ENCODE peak calls at places on chromosomes 5 and 9, in ten cellular contexts. G is neural crest cell; Q is neural progenitor cell; O is MCF 10A; N is A549; Y is CD4-positive, alpha-beta T cell; H is CD8-positive, alpha-beta T cell; S is GM12865; L is Calu3; M is breast epithelium. A is an unnamed sample.

GRCh38 chr5:134113908-134114875 is at the start of gene TCF7:
- DNase-seq in G (peak), S (peak), L (peak), N (peak), M (peak), Q (peak), Y (peak), O (peak), H (peak), A (peak)

GRCh38 chr9:129178983-129179382 is 922 bp upstream of the IER5L start:
- DNase-seq in N (no peak), Y (no peak), Q (peak), H (no peak), M (no peak), G (no peak), L (peak), S (no peak), O (no peak), A (no peak)

GRCh38 chr5:177040814-177041410 is 18.4 kb downstream of the ZNF346 start:
- DNase-seq in L (no peak), G (no peak), Y (no peak), M (peak), H (no peak), N (no peak), O (peak), Q (no peak), S (no peak), A (no peak)

GRCh38 chr5:53645581-53645980 is 85.1 kb downstream of the NDUFS4 start:
- DNase-seq in S (no peak), H (no peak), Y (no peak), N (no peak), M (no peak), O (no peak), G (no peak), L (no peak), Q (no peak), A (no peak)

GRCh38 chr5:116614603-116614920 is 39.9 kb upstream of the SEMA6A start:
- DNase-seq in Q (no peak), N (no peak), S (no peak), L (peak), M (no peak), O (no peak), Y (no peak), G (no peak), H (no peak), A (no peak)

GRCh38 chr9:68726489-68726888 is 21.4 kb downstream of the PIP5K1B start:
- DNase-seq in Q (no peak), S (no peak), H (no peak), O (no peak), L (no peak), Y (no peak), N (no peak), G (no peak), M (no peak), A (no peak)

GRCh38 chr5:66987949-66988838 is 208.4 kb downstream of the CD180 start:
- DNase-seq in O (peak), G (no peak), S (peak), N (peak), M (no peak), Y (no peak), L (no peak), Q (peak), H (no peak), A (peak)

GRCh38 chr9:98087420-98088354 is 31.2 kb downstream of the NANS start:
- DNase-seq in N (no peak), Q (peak), Y (no peak), L (no peak), S (no peak), O (no peak), M (no peak), H (no peak), G (peak), A (no peak)

GRCh38 chr5:16492398-16493175 is 27.0 kb upstream of the ZNF622 start:
- DNase-seq in M (peak), N (peak), L (peak), Q (peak), O (peak), G (no peak), Y (no peak), S (no peak), H (no peak), A (no peak)

GRCh38 chr9:72199253-72199652 is 50.0 kb downstream of the GDA start:
- DNase-seq in G (no peak), Y (no peak), N (no peak), O (no peak), L (no peak), H (no peak), Q (no peak), M (no peak), S (no peak), A (no peak)

GRCh38 chr5:143650296-143650695 is 161.7 kb upstream of the HMHB1 start:
- DNase-seq in G (no peak), H (no peak), M (no peak), Y (no peak), N (no peak), L (no peak), Q (no peak), S (peak), O (no peak), A (no peak)

GRCh38 chr5:173456751-173457171 is 128.5 kb upstream of the STC2 start:
- DNase-seq in O (peak), L (no peak), S (peak), H (no peak), M (no peak), G (no peak), Y (no peak), Q (no peak), N (no peak), A (no peak)

GRCh38 chr5:39714036-39714698 is 289.4 kb upstream of the DAB2 start:
- DNase-seq in Y (peak), S (peak), O (peak), H (peak), Q (peak), M (no peak), L (peak), G (peak), N (peak), A (peak)

GRCh38 chr9:32665101-32665500 is 29.6 kb upstream of the TAF1L start:
- DNase-seq in N (peak), G (no peak), H (no peak), Q (no peak), Y (no peak), S (no peak), M (no peak), O (peak), L (no peak), A (no peak)

GRCh38 chr5:178524093-178524882 is 65.9 kb downstream of the COL23A1 start:
- DNase-seq in Y (no peak), Q (no peak), O (no peak), N (no peak), H (no peak), S (no peak), L (no peak), G (no peak), M (no peak), A (no peak)

GRCh38 chr9:89022902-89023301 is 31.6 kb downstream of the S1PR3 start:
- DNase-seq in Q (no peak), N (no peak), O (no peak), H (no peak), Y (no peak), S (no peak), G (no peak), M (no peak), L (no peak), A (no peak)

GRCh38 chr5:4005335-4005734 is 409.7 kb downstream of the IRX1 start:
- DNase-seq in O (no peak), M (no peak), G (no peak), H (no peak), L (no peak), Y (no peak), S (no peak), N (no peak), Q (no peak), A (no peak)

GRCh38 chr9:76218868-76219462 is 175.3 kb downstream of the RFK start:
- DNase-seq in Y (no peak), H (no peak), G (no peak), N (no peak), M (no peak), S (no peak), Q (peak), O (no peak), L (no peak), A (no peak)

GRCh38 chr5:160516696-160517530 is 95.3 kb downstream of the PTTG1 start:
- DNase-seq in M (no peak), O (no peak), N (no peak), Y (no peak), S (no peak), L (no peak), G (no peak), Q (peak), H (no peak), A (no peak)

GRCh38 chr5:77995793-77996409 is 219.8 kb upstream of the TBCA start:
- DNase-seq in N (no peak), Y (no peak), L (no peak), M (no peak), S (no peak), Q (no peak), H (no peak), O (no peak), G (no peak), A (no peak)

GRCh38 chr5:75909223-75909622 is 174.0 kb upstream of the SV2C start:
- DNase-seq in Y (no peak), G (no peak), N (no peak), H (no peak), L (no peak), O (no peak), M (no peak), S (no peak), Q (no peak), A (no peak)

GRCh38 chr9:76912631-76913275 is 6.8 kb upstream of the PRUNE2 start:
- DNase-seq in H (no peak), Q (no peak), N (no peak), S (peak), G (no peak), O (peak), L (no peak), M (no peak), Y (no peak), A (no peak)

GRCh38 chr9:131405429-131405828 is 11.5 kb downstream of the PRRC2B start:
- DNase-seq in O (no peak), N (no peak), H (no peak), M (no peak), Y (no peak), Q (peak), L (no peak), G (no peak), S (no peak), A (no peak)

GRCh38 chr5:69512740-69513260 is 20.2 kb downstream of the OCLN start:
- DNase-seq in M (no peak), H (no peak), N (no peak), S (no peak), L (no peak), G (no peak), O (peak), Q (no peak), Y (no peak), A (no peak)

GRCh38 chr9:120441446-120442279 is 138.3 kb downstream of the CDK5RAP2 start:
- DNase-seq in N (no peak), H (no peak), L (no peak), O (no peak), Q (no peak), M (no peak), G (no peak), S (no peak), Y (no peak), A (no peak)

GRCh38 chr9:120443489-120443888 is 136.5 kb downstream of the CDK5RAP2 start:
- DNase-seq in M (no peak), H (no peak), O (no peak), S (no peak), L (no peak), N (no peak), Q (no peak), G (no peak), Y (no peak), A (no peak)

GRCh38 chr9:120440791-120441190 is 139.2 kb downstream of the CDK5RAP2 start:
- DNase-seq in G (no peak), H (no peak), Q (no peak), M (no peak), N (no peak), L (no peak), Y (no peak), O (no peak), S (no peak), A (no peak)

GRCh38 chr9:120443976-120444375 is 136.0 kb downstream of the CDK5RAP2 start:
- DNase-seq in Q (no peak), G (no peak), N (no peak), O (no peak), S (no peak), H (no peak), M (no peak), L (no peak), Y (no peak), A (no peak)

GRCh38 chr9:120442280-120442597 is 137.7 kb downstream of the CDK5RAP2 start:
- DNase-seq in L (no peak), Y (no peak), N (no peak), M (no peak), Q (no peak), G (no peak), O (no peak), H (no peak), S (no peak), A (no peak)
- TF ChIP-seq CTCF in L (no peak), Y (no peak), N (no peak), M (no peak), Q (no peak), G (no peak), O (no peak), H (no peak), S (no peak), A (no peak)

DNA sequence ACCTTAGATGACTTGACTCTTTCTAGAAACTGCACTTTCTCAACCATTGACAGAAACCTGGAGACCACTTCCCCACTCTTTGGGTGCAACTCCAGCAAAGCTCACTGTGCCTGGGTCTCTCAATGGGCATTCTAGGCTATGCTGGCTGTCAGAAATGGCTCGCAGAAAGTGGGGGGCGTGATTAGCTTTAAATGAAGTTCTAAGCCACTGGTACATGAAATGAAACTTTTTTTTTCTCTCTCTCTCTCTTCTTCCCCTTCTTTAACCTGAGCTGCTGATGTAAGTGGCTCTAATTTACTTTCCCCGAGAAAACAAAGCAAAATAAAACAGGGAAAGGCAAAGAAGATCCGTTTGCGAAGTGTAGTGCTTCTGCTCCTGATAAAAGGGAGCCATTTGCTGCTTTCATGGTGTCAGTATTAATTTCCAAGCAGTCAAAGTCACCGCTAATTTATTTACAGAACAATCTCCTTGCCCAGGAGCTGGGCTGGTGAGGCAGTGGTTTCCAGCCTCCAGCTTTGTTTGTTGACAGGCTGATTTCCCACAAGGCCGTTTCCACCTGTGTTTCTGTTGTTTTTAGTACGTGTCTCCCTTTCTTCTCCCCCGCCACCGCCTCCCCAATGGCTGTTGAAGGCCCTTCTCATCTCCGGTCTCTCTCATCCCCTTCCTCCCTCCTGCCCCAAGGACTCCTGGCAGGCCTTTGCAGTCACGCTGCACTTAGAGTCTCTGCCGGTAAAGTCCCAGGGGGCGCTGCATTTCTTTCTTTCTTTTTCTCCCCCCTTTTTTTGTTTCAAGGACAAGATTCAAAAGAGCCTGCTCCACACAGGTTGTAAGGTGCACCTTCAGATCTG is 422.9 kb downstream of the EBF1 start:
- DNase-seq in N (no peak), M (no peak), H (no peak), O (no peak), L (no peak), G (no peak), S (peak), Q (peak), Y (no peak), A (peak)
- TF ChIP-seq CTCF in N (peak), M (no peak), H (no peak), O (no peak), L (no peak), G (peak), S (peak), Q (peak), Y (no peak), A (no peak)

DNA sequence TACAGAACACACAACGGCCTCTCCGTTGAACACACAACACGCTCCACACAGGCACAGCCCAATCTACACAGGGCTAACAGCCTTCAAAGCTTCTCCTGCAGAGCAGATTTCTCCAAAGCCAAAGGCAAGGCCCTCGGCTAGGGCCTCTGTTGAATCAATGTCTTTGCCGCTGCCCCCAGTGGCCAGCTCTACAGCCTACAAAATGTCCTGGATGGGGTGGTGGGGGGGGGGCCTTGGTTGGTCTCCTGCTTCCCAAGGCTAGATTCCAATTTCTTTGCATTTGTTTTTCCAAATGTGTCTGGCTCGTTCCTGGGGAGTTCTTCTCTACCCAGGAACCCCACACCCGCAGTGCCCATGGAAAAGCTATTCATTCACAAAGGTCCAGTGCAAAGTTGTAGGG is 167.2 kb downstream of the PAX5 start:
- DNase-seq in L (no peak), G (no peak), S (no peak), Y (no peak), H (no peak), M (no peak), N (peak), Q (no peak), O (no peak), A (no peak)
- TF ChIP-seq CTCF in L (no peak), G (no peak), S (no peak), Y (no peak), H (no peak), M (no peak), N (no peak), Q (peak), O (no peak), A (no peak)

GRCh38 chr5:147348046-147348445 is 113.2 kb downstream of the STK32A start:
- DNase-seq in G (no peak), M (no peak), N (no peak), L (no peak), Q (no peak), H (no peak), S (no peak), O (peak), Y (no peak), A (no peak)

GRCh38 chr5:147344861-147345260 is 110.0 kb downstream of the STK32A start:
- DNase-seq in Y (no peak), M (no peak), H (no peak), Q (no peak), N (no peak), G (no peak), O (peak), L (no peak), S (no peak), A (no peak)

GRCh38 chr5:147341382-147341781 is 106.6 kb downstream of the STK32A start:
- DNase-seq in Q (no peak), Y (no peak), S (no peak), G (no peak), N (no peak), M (no peak), O (no peak), L (no peak), H (no peak), A (no peak)

GRCh38 chr5:147349241-147349640 is 114.4 kb downstream of the STK32A start:
- DNase-seq in H (no peak), L (no peak), O (no peak), Q (no peak), Y (no peak), N (no peak), M (no peak), G (no peak), S (no peak), A (no peak)

DNA sequence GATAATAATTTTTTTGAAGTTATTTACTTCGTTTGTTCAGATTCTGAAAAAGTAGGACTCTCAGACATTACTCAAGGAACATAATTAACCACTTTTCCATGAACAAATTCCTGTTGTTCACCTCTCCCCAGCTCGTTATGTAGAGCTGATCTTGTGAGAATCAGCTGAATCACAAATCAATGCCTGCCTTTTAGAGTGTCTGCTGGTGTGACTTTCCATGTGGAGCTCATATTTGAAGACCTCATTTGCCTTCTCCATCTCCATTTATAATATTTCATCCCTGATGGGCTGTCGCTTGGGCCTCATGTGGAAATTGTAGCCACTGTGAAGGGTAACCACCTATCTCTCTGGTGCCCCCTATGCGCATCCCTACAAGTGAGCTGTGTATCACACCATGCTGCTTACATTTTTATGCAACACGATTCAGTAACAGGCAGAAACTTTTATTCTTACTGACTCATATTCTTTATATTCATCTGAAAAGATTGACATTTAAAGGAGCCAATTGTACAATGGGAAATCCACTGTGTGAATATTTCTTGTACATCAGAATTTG is 111.3 kb downstream of the STK32A start:
- DNase-seq in N (no peak), O (peak), S (no peak), Y (no peak), Q (peak), M (no peak), H (no peak), L (no peak), G (no peak), A (no peak)
- TF ChIP-seq CTCF in N (no peak), O (no peak), S (no peak), Y (no peak), Q (peak), M (no peak), H (no peak), L (no peak), G (no peak), A (no peak)

DNA sequence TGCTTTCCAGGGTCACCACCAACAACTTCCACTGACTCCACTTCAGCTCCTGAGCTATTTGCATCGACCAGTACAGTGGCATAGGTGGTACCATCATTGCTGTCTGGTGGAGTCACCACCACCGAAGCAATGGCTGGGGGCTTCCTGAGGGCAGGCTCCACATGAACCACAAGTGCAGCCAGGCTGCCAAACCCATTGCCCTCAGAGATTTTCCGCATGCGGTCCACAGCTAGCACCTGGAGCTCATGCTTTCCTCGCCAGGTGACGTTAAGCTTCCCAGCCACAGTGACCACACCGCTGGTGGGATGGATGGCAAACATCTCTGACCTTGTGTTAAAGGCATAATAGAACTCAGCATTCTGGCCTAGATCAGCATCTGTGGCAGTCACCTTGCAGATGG is 23.1 kb downstream of the FAT2 start:
- DNase-seq in L (no peak), Q (no peak), G (no peak), M (no peak), H (no peak), N (no peak), S (no peak), O (no peak), Y (no peak), A (no peak)
- TF ChIP-seq CTCF in L (no peak), Q (no peak), G (no peak), M (no peak), H (no peak), N (no peak), S (no peak), O (no peak), Y (no peak), A (no peak)

GRCh38 chr9:132506907-132507669 is 75.3 kb upstream of the BARHL1 start:
- DNase-seq in N (no peak), S (no peak), L (no peak), G (no peak), H (no peak), M (no peak), O (no peak), Q (no peak), Y (no peak), A (no peak)

GRCh38 chr9:132504452-132504851 is 78.0 kb upstream of the BARHL1 start:
- DNase-seq in S (no peak), M (no peak), Q (no peak), G (no peak), H (no peak), L (no peak), N (no peak), Y (no peak), O (no peak), A (no peak)

GRCh38 chr9:132505961-132506691 is 76.3 kb upstream of the BARHL1 start:
- DNase-seq in N (no peak), Q (no peak), L (no peak), G (no peak), Y (no peak), M (no peak), S (no peak), H (no peak), O (no peak), A (no peak)

GRCh38 chr9:132509921-132510874 is 72.2 kb upstream of the BARHL1 start:
- DNase-seq in O (no peak), Y (no peak), M (no peak), G (no peak), H (no peak), S (no peak), L (no peak), N (no peak), Q (no peak), A (no peak)

GRCh38 chr9:132507670-132508469 is 74.5 kb upstream of the BARHL1 start:
- DNase-seq in Q (peak), S (peak), L (peak), H (peak), N (peak), G (peak), O (peak), Y (peak), M (peak), A (peak)
- TF ChIP-seq CTCF in Q (peak), S (peak), L (peak), H (peak), N (peak), G (peak), O (peak), Y (peak), M (peak), A (peak)

GRCh38 chr5:124043456-124043855 is 531.5 kb downstream of the CSNK1G3 start:
- DNase-seq in Q (no peak), O (peak), H (no peak), S (peak), L (peak), N (peak), Y (no peak), G (no peak), M (no peak), A (no peak)
- TF ChIP-seq CTCF in Q (no peak), O (peak), H (no peak), S (no peak), L (no peak), N (no peak), Y (no peak), G (peak), M (no peak), A (no peak)